ENCODE peak calls at places on chromosomes 1 and 21, in seven cellular contexts. M is WTC11, K is HEK293T, F is H1, S is GM12878, I is HCT116, Z is K562. T is an unnamed sample.
A peak's percentile ranks its signal among the peaks of the same experiment; 100 is the strongest.

GRCh38 chr21:35005077-35005476 is 44.0 kb downstream of the RUNX1 start:
- DNase-seq in M (no peak), K (no peak), I (no peak), S (no peak), F (no peak), Z (no peak), T (no peak)

GRCh38 chr1:115423776-115424175 is 85.7 kb upstream of the NGF start:
- DNase-seq in Z (no peak), K (no peak), M (no peak), F (no peak), S (no peak), I (no peak), T (no peak)

GRCh38 chr1:50620680-50621329 is 197.6 kb upstream of the DMRTA2 start:
- DNase-seq in F (peak; percentile 33), Z (peak; percentile 33), M (peak; percentile 32), I (peak; percentile 61), S (no peak), K (peak; percentile 10), T (peak; percentile 45)

GRCh38 chr1:6460349-6461236 is 5.4 kb downstream of the TNFRSF25 start:
- DNase-seq in Z (no peak), S (no peak), M (peak; percentile 45), I (no peak), F (no peak), K (no peak), T (no peak)

GRCh38 chr1:206023682-206024081 is at the start of gene CTSE:
- DNase-seq in M (no peak), I (no peak), K (no peak), S (no peak), F (no peak), Z (no peak), T (no peak)

GRCh38 chr1:103371234-103371633 is 154.3 kb upstream of the RNPC3 start:
- DNase-seq in S (no peak), M (no peak), K (no peak), Z (no peak), I (no peak), F (no peak), T (no peak)

GRCh38 chr1:219185486-219186117 is 11.9 kb downstream of the LYPLAL1 start:
- DNase-seq in Z (no peak), S (no peak), I (no peak), K (no peak), F (no peak), M (no peak), T (no peak)

GRCh38 chr1:97668945-97669344 is 251.9 kb downstream of the DPYD start:
- DNase-seq in Z (no peak), K (no peak), S (no peak), M (no peak), F (no peak), I (peak; percentile 16), T (no peak)

GRCh38 chr21:44304846-44305245 is 5.0 kb downstream of the PFKL start:
- DNase-seq in Z (peak; percentile 63), F (no peak), S (no peak), M (peak; percentile 43), I (no peak), K (peak; percentile 69), T (peak; percentile 38)

GRCh38 chr1:173206816-173207595 is at the start of gene TNFSF4:
- DNase-seq in M (no peak), Z (no peak), K (no peak), S (no peak), I (no peak), F (no peak), T (no peak)

DNA sequence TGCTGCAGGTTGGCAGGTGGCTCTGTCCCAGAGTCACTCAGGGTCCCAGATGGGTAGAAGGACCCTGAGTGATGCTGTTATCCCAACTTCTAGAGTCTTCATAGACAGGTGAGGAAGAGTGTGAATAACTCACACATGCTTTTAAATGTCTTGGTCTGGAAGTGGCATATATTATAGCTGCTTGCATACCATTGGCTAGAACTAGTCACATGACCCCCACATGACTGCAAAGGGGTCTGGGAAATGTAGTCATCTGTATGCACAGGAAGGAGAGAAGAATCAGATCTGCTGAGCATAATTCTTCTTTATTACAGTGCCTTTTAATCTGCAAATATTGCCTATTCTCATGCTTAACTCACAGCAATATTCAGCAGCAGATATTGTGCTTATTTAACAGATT is 28.2 kb upstream of the KLHDC7A start:
- DNase-seq in K (peak; percentile 58), M (no peak), Z (peak; percentile 64), S (peak; percentile 7), F (no peak), I (peak; percentile 51), T (peak; percentile 13)
- TF ChIP-seq SP1 in K (no peak), M (no peak), Z (no peak), S (no peak), F (peak; percentile 78), I (peak; percentile 79), T (no peak)

GRCh38 chr21:27261676-27262075 is 294.8 kb upstream of the ADAMTS5 start:
- DNase-seq in K (no peak), M (no peak), I (no peak), Z (no peak), S (no peak), F (no peak), T (no peak)
- TF ChIP-seq SP1 in K (no peak), M (no peak), I (no peak), Z (no peak), S (no peak), F (no peak), T (no peak)

GRCh38 chr1:19942088-19942487 is 18.7 kb upstream of the PLA2G2E start:
- DNase-seq in M (no peak), K (no peak), I (no peak), S (no peak), Z (no peak), F (no peak), T (no peak)
- TF ChIP-seq SP1 in M (no peak), K (no peak), I (no peak), S (no peak), Z (no peak), F (no peak), T (no peak)

DNA sequence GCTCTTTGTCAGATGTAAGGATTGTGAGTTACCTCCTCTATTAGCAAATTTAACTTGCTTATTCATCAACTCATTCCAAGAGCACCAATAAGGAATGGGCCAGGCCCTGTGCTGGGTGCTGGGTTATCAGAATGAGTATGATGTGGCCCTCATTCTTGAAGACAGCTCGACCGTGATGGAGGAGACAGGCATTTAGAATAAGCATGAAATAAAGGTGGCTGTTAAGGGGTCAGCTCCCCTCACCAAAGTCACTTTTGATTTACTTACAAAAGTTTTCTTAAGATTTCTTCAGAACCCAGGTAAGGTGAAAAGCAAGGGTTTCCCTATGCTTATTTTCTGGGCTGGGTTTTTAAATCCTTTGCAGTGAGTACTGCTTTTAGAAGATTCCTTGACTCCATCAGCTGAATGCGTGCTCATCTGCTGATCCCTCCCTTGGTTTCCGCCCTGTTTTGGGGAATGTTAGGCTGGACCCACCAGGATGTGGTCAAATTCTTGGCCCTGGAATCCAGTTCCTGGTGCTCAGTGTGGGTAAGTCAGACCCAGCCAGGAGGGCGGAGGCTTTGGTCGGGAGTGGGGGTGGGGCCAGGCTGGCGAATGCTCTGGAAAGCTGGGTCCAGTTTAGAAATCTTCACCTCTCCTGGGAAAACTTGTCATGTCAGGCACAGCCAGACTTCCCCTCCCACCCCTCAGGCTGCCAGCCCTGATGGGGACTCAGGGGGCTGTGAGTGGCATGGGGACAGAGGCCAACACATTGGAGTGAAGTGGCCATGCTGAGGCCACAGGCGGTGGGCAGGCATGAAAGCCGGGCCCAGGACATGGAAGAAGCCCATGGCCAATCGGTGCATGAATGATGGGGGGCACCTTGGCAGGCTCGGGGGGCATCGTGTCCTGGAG is 15.0 kb upstream of the PADI1 start:
- DNase-seq in K (no peak), I (peak; percentile 54), F (no peak), S (no peak), M (no peak), Z (no peak), T (no peak)
- TF ChIP-seq SP1 in K (no peak), I (no peak), F (no peak), S (no peak), M (no peak), Z (no peak), T (no peak)

GRCh38 chr1:236760480-236760879 is 34.6 kb upstream of the MTR start:
- DNase-seq in K (peak; percentile 61), M (no peak), I (no peak), S (no peak), Z (no peak), F (no peak), T (no peak)

GRCh38 chr1:236757640-236758039 is 37.5 kb upstream of the MTR start:
- DNase-seq in S (no peak), K (no peak), F (no peak), Z (no peak), M (no peak), I (no peak), T (peak; percentile 35)

GRCh38 chr1:236761397-236762132 is 33.5 kb upstream of the MTR start:
- DNase-seq in Z (no peak), S (no peak), M (no peak), F (no peak), I (no peak), K (no peak), T (no peak)

GRCh38 chr1:236760986-236761385 is 34.1 kb upstream of the MTR start:
- DNase-seq in Z (no peak), K (no peak), I (no peak), M (no peak), F (no peak), S (no peak), T (no peak)

DNA sequence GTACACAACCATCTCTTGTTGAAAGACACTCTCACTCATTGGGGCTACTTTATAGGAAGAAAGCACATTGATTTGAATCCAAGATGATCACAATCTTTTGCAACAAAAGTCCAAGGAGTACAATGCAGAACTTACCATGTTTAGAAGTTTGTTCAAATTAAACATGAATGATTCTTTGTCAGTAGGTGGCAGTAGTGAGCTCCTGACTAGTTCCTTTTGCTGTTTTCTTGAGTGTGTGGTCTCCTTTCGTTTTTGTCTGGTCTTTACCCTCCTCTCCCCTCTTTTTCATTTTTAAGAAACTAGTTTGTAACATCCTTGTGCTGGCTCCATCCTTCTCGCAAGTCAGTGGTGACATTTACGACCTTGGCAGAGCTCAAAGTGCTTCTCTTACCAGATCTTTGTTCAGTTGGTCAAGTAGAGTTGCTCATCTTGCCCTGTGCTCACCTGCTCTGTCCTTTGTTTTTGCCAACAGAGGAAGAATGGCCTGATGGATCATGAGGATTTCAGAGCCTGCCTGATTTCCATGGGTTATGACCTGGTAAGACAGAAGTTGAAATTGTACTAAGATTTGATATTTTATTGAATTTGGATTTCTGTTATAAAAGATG is 35.7 kb upstream of the MTR start:
- DNase-seq in S (peak; percentile 7), I (peak; percentile 37), F (no peak), M (no peak), K (peak; percentile 68), Z (peak; percentile 75), T (peak; percentile 35)
- TF ChIP-seq SP1 in S (no peak), I (no peak), F (no peak), M (no peak), K (no peak), Z (no peak), T (no peak)